ENCODE peak calls at places on chromosomes 11 and 22, in four cellular contexts. One of them, this sample, is unnamed.

GRCh38 chr11:78230161-78230877 is 41.6 kb downstream of the USP35 start:
- DNase-seq in HepG2: no peak
- DNase-seq in K562: peak
- DNase-seq in GM12878: no peak
- DNase-seq in this sample: no peak

GRCh38 chr11:15810079-15810478 is 546.3 kb downstream of the SOX6 start:
- DNase-seq in GM12878: no peak
- DNase-seq in HepG2: no peak
- DNase-seq in K562: no peak
- DNase-seq in this sample: no peak

GRCh38 chr22:43879901-43880742 is 11.7 kb downstream of the PNPLA5 start:
- DNase-seq in HepG2: no peak
- DNase-seq in GM12878: no peak
- DNase-seq in K562: no peak
- DNase-seq in this sample: peak

GRCh38 chr22:40450651-40451050 is 80.3 kb downstream of the SGSM3 start:
- DNase-seq in HepG2: no peak
- DNase-seq in GM12878: no peak
- DNase-seq in K562: no peak
- DNase-seq in this sample: no peak

GRCh38 chr11:64219354-64219684 is 6.7 kb downstream of the TRPT1 start:
- DNase-seq in HepG2: no peak
- DNase-seq in K562: no peak
- DNase-seq in GM12878: no peak
- DNase-seq in this sample: no peak

GRCh38 chr11:48109046-48109666 is 107.5 kb upstream of the OR4B1 start:
- DNase-seq in K562: peak
- DNase-seq in HepG2: peak
- DNase-seq in GM12878: no peak
- DNase-seq in this sample: no peak

GRCh38 chr11:87405843-87406242 is 368.1 kb downstream of the TMEM135 start:
- DNase-seq in HepG2: no peak
- DNase-seq in K562: no peak
- DNase-seq in GM12878: no peak
- DNase-seq in this sample: no peak

GRCh38 chr22:30276041-30276440 is 9.4 kb upstream of the OSM start:
- DNase-seq in K562: no peak
- DNase-seq in GM12878: no peak
- DNase-seq in HepG2: no peak
- DNase-seq in this sample: no peak

GRCh38 chr11:45907911-45908370 is 870 bp upstream of the FREY1 start:
- DNase-seq in HepG2: no peak
- DNase-seq in K562: no peak
- DNase-seq in GM12878: no peak
- DNase-seq in this sample: no peak
- TF ChIP-seq TCF7 in HepG2: no peak
- TF ChIP-seq TCF7 in K562: no peak
- TF ChIP-seq TCF7 in GM12878: no peak
- TF ChIP-seq TCF7 in this sample: no peak

GRCh38 chr22:24433001-24433867 is 5.8 kb downstream of the ADORA2A start:
- DNase-seq in K562: no peak
- DNase-seq in HepG2: no peak
- DNase-seq in GM12878: no peak
- DNase-seq in this sample: no peak

GRCh38 chr22:24434472-24435322 is 7.3 kb downstream of the ADORA2A start:
- DNase-seq in GM12878: peak
- DNase-seq in K562: no peak
- DNase-seq in HepG2: no peak
- DNase-seq in this sample: no peak

GRCh38 chr22:24435323-24435645 is 7.9 kb downstream of the ADORA2A start:
- DNase-seq in GM12878: no peak
- DNase-seq in K562: no peak
- DNase-seq in HepG2: no peak
- DNase-seq in this sample: no peak

GRCh38 chr22:24432059-24432853 is 4.9 kb downstream of the ADORA2A start:
- DNase-seq in HepG2: no peak
- DNase-seq in K562: peak
- DNase-seq in GM12878: no peak
- DNase-seq in this sample: no peak

GRCh38 chr22:24433868-24434471 is 6.6 kb downstream of the ADORA2A start:
- DNase-seq in GM12878: peak
- DNase-seq in HepG2: no peak
- DNase-seq in K562: peak
- DNase-seq in this sample: no peak
- TF ChIP-seq MAX in GM12878: no peak
- TF ChIP-seq MAX in HepG2: no peak
- TF ChIP-seq MAX in K562: no peak
- TF ChIP-seq MAX in this sample: no peak

DNA sequence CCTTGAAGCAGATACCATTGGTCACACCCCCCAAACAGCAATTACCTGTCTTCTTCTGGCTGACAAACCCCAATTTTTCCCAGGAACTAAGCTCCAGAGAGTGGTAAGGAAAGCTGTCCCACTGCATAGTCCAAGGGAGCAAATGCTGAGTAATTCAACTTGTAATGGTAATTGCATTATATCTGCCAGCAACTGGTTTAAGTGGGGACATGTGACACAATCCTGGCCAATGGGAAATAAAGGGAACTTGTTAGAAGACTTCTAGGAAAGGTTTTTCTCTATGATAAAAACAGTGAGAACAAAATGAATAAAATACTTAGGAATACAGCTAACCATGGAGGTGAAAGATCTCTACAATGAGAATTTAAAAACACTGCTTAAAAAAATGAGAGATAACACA is 9.5 kb upstream of the ISX start:
- DNase-seq in K562: no peak
- DNase-seq in HepG2: no peak
- DNase-seq in GM12878: no peak
- DNase-seq in this sample: no peak
- TF ChIP-seq TCF7 in K562: no peak
- TF ChIP-seq TCF7 in HepG2: no peak
- TF ChIP-seq TCF7 in GM12878: no peak
- TF ChIP-seq TCF7 in this sample: no peak

DNA sequence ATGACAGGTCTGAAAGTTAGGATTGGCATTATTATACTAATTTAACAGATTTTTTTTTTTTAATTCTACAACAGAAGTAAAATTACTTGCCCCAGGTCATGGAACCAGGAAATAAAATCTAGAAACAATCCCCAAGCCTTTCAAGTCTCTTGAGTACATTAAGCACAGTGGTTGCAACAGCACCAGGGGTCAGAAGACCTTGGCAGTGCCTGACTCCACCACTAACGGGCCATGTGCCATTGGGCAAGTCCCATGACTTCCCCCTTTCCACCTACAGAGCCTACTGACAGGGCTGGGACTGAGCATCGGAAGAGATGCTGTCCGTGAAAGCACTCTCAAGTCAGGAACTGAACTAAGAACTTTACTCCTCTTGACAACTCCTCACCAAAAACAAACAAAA is 98.6 kb upstream of the AKIP1 start:
- DNase-seq in GM12878: no peak
- DNase-seq in HepG2: peak
- DNase-seq in K562: no peak
- DNase-seq in this sample: no peak
- TF ChIP-seq MAX in GM12878: no peak
- TF ChIP-seq MAX in HepG2: no peak
- TF ChIP-seq MAX in K562: no peak
- TF ChIP-seq MAX in this sample: no peak

DNA sequence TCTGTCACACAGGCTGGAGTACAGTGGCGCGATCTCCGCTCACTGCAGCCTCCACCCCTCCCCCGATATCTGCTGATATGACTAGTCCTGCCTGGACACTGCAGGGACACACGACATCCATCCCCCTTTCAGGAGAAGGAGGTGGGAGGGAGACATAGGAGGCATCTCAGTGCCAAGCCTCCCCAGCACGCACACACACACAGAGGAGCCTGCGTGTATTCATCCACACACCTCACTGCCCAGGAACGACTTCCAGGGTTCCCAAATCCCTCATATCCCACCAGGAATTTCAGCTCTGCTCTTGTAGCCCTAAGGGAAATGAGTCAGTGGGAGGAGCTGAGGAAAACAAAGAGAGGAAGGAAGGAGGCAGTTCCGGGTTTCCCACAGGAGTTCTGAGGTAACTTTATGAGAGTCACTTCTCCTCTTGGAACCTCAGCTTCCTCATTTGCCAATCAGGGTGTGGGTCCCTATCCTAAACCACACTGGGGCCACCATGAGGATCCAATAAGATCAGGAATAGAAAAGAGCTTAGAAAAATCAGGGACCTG is 37.2 kb upstream of the ACER3 start:
- DNase-seq in K562: peak
- DNase-seq in HepG2: peak
- DNase-seq in GM12878: no peak
- DNase-seq in this sample: no peak
- TF ChIP-seq TCF7 in K562: no peak
- TF ChIP-seq TCF7 in HepG2: no peak
- TF ChIP-seq TCF7 in GM12878: no peak
- TF ChIP-seq TCF7 in this sample: no peak

DNA sequence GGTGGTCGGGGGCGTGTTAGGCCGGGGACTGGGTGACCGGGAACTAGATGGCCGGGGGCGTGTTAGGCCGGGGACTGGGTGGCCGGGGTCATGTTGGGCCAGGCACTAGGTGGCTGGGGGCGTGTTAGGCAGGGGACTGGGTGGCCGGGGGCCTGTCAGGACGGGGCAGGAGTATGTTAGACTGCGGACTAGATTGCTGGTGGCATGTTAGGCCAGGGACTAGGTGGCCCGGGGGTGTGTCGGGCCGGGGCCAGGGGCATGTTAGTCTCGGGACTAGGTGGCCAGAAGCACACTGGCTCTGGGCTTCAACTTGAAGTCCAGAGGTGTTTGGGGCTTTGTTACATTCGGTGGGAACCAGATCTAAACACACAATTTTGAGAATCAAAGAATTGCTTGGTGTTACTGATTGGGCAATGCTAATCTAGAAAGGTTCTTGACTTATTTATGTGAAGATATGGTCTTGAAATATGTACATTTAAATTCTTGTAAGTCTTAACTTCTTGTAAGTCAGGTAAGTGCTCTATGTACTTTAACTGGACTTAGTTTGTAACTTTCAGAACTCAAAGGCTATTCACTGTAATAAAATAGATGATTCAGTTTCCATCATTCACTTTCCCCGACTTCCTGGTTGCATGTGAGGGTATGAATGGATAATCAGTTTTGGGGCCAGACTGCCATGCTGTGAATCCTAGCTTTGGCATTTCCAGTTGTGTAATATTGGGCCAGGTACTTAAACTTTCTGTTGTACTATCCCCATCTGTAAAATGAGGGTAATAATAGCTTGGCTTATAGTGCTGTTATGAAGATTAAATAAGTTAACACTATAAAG is 1.1 kb downstream of the EXT2 start:
- DNase-seq in HepG2: no peak
- DNase-seq in K562: peak
- DNase-seq in GM12878: no peak
- DNase-seq in this sample: no peak
- TF ChIP-seq MAX in HepG2: no peak
- TF ChIP-seq MAX in K562: no peak
- TF ChIP-seq MAX in GM12878: no peak
- TF ChIP-seq MAX in this sample: no peak

GRCh38 chr11:116513278-116513823 is 259.4 kb downstream of the BUD13 start:
- DNase-seq in HepG2: no peak
- DNase-seq in K562: no peak
- DNase-seq in GM12878: no peak
- DNase-seq in this sample: no peak

GRCh38 chr11:116511684-116512083 is 261.1 kb downstream of the BUD13 start:
- DNase-seq in HepG2: no peak
- DNase-seq in GM12878: no peak
- DNase-seq in K562: no peak
- DNase-seq in this sample: no peak

GRCh38 chr11:116512841-116513240 is 259.9 kb downstream of the BUD13 start:
- DNase-seq in K562: no peak
- DNase-seq in GM12878: no peak
- DNase-seq in HepG2: no peak
- DNase-seq in this sample: no peak

GRCh38 chr11:116515666-116516184 is 257.1 kb downstream of the BUD13 start:
- DNase-seq in K562: no peak
- DNase-seq in HepG2: no peak
- DNase-seq in GM12878: no peak
- DNase-seq in this sample: no peak

GRCh38 chr11:116513894-116514293 is 258.9 kb downstream of the BUD13 start:
- DNase-seq in HepG2: peak
- DNase-seq in K562: peak
- DNase-seq in GM12878: no peak
- DNase-seq in this sample: peak
- TF ChIP-seq TCF7 in HepG2: no peak
- TF ChIP-seq TCF7 in K562: no peak
- TF ChIP-seq TCF7 in GM12878: no peak
- TF ChIP-seq TCF7 in this sample: no peak